ENCODE peak calls at places on chromosomes 5 and 9, in eight cellular contexts. I is PC-3, A is kidney epithelial cell, X is cardiac muscle cell, F is choroid plexus epithelial cell, P is lower lobe of right lung, N is adrenal gland, M is type B pancreatic cell. D is an unnamed sample.

GRCh38 chr5:123035320-123035949 is 1.1 kb downstream of the PPIC start:
- DNase-seq in X (peak), M (no peak), F (peak), P (peak), N (peak), A (peak), I (peak), D (no peak)

GRCh38 chr5:138611295-138612220 is 36.4 kb upstream of the HSPA9 start:
- DNase-seq in I (no peak), X (peak), N (peak), F (peak), A (no peak), P (no peak), M (no peak), D (no peak)

GRCh38 chr9:38006163-38006562 is 62.9 kb downstream of the SHB start:
- DNase-seq in A (no peak), N (no peak), M (no peak), F (no peak), I (peak), X (no peak), P (no peak), D (no peak)

GRCh38 chr5:1734271-1734907 is 65.2 kb downstream of the MRPL36 start:
- DNase-seq in P (peak), N (no peak), A (no peak), M (no peak), X (no peak), F (no peak), I (no peak), D (no peak)

GRCh38 chr5:124061663-124062062 is 549.7 kb downstream of the CSNK1G3 start:
- DNase-seq in I (peak), M (no peak), F (peak), P (no peak), A (no peak), N (peak), X (no peak), D (no peak)

GRCh38 chr5:140148508-140148907 is 22.8 kb downstream of the IGIP start:
- DNase-seq in P (no peak), N (no peak), I (no peak), F (peak), A (no peak), M (no peak), X (peak), D (no peak)

GRCh38 chr5:33441241-33441844 is 578 bp downstream of the TARS1 start:
- DNase-seq in X (no peak), F (no peak), A (no peak), I (peak), M (no peak), N (peak), P (no peak), D (no peak)

GRCh38 chr9:18821794-18822193 is 211.2 kb downstream of the SAXO1 start:
- DNase-seq in F (peak), A (peak), P (no peak), I (peak), N (no peak), M (no peak), X (no peak), D (no peak)

GRCh38 chr5:180003145-180003544 is 68.4 kb downstream of the RNF130 start:
- DNase-seq in F (no peak), P (no peak), M (no peak), N (no peak), I (no peak), X (no peak), A (no peak), D (no peak)

GRCh38 chr9:36903541-36904435 is 130.3 kb downstream of the PAX5 start:
- DNase-seq in M (no peak), A (peak), P (no peak), N (peak), I (peak), X (no peak), F (peak), D (no peak)

GRCh38 chr9:124831642-124832364 is 21.5 kb upstream of the WDR38 start:
- DNase-seq in I (no peak), N (peak), A (no peak), M (no peak), P (no peak), F (no peak), X (no peak), D (no peak)

GRCh38 chr5:76207122-76207521 is 123.9 kb downstream of the SV2C start:
- DNase-seq in M (no peak), A (no peak), P (no peak), X (no peak), I (no peak), F (no peak), N (no peak), D (no peak)

GRCh38 chr5:54676466-54676865 is 158.9 kb downstream of the SNX18 start:
- DNase-seq in F (no peak), M (no peak), I (no peak), X (no peak), N (no peak), P (no peak), A (no peak), D (no peak)

GRCh38 chr5:167936944-167937627 is 354.4 kb upstream of the WWC1 start:
- DNase-seq in P (no peak), I (no peak), X (no peak), N (no peak), A (no peak), F (no peak), M (no peak), D (no peak)

GRCh38 chr5:163548649-163549048 is 43.2 kb downstream of the MAT2B start:
- DNase-seq in P (no peak), N (no peak), I (no peak), F (no peak), M (no peak), A (no peak), X (no peak), D (no peak)

GRCh38 chr5:19928556-19929421 is 59.2 kb downstream of the CDH18 start:
- DNase-seq in I (peak), M (no peak), P (no peak), F (peak), N (peak), A (peak), X (no peak), D (no peak)

GRCh38 chr9:98780059-98780749 is 16.2 kb downstream of the ANKS6 start:
- DNase-seq in I (no peak), N (no peak), F (no peak), X (no peak), A (no peak), M (no peak), P (no peak), D (no peak)

GRCh38 chr9:36728651-36729520 is 156.2 kb downstream of the MELK start:
- DNase-seq in F (peak), X (peak), M (peak), P (peak), A (peak), N (peak), I (peak), D (no peak)

GRCh38 chr5:6280425-6281100 is 97.8 kb downstream of the MED10 start:
- DNase-seq in A (no peak), M (no peak), F (no peak), P (no peak), N (no peak), X (no peak), I (peak), D (no peak)

GRCh38 chr9:91489391-91489899 is 65.8 kb upstream of the NFIL3 start:
- DNase-seq in P (no peak), I (no peak), M (no peak), N (no peak), X (no peak), A (no peak), F (peak), D (no peak)

GRCh38 chr5:176768174-176768970 is 42.0 kb upstream of the UNC5A start:
- DNase-seq in F (no peak), M (peak), N (no peak), A (no peak), P (no peak), I (no peak), X (no peak), D (no peak)

GRCh38 chr5:151068189-151068570 is 12.7 kb downstream of the TNIP1 start:
- DNase-seq in N (no peak), I (no peak), F (no peak), P (no peak), A (no peak), X (no peak), M (no peak), D (no peak)

GRCh38 chr5:2898661-2899060 is 147.2 kb upstream of the IRX2 start:
- DNase-seq in X (no peak), N (no peak), P (no peak), F (no peak), I (no peak), A (no peak), M (peak), D (no peak)

GRCh38 chr9:130461218-130461630 is 16.5 kb downstream of the ASS1 start:
- DNase-seq in P (peak), A (no peak), X (peak), M (no peak), N (peak), F (peak), I (peak), D (peak)

GRCh38 chr5:10734050-10734709 is 26.9 kb downstream of the DAP start:
- DNase-seq in X (no peak), F (no peak), A (no peak), N (no peak), P (no peak), I (no peak), M (no peak), D (no peak)

GRCh38 chr5:366541-367357 is 45.2 kb downstream of the AHRR start:
- DNase-seq in X (no peak), F (no peak), M (peak), N (no peak), P (no peak), A (no peak), I (no peak), D (no peak)

GRCh38 chr5:178998441-178998840 is 3.3 kb upstream of the GRM6 start:
- DNase-seq in A (no peak), N (no peak), M (no peak), I (no peak), X (no peak), F (no peak), P (no peak), D (no peak)

GRCh38 chr9:134985451-134985850 is 67.7 kb upstream of the FCN1 start:
- DNase-seq in P (no peak), I (no peak), F (no peak), X (no peak), M (no peak), A (no peak), N (no peak), D (no peak)

GRCh38 chr5:149024477-149024876 is 38.4 kb downstream of the SH3TC2 start:
- DNase-seq in P (no peak), F (no peak), I (peak), M (no peak), X (no peak), A (no peak), N (no peak), D (no peak)

GRCh38 chr5:62538017-62538942 is 40.3 kb upstream of the LRRC70 start:
- DNase-seq in N (no peak), A (peak), X (no peak), M (no peak), I (peak), P (no peak), F (peak), D (no peak)

GRCh38 chr9:110912701-110913291 is 125.5 kb downstream of the LPAR1 start:
- DNase-seq in P (no peak), N (no peak), A (no peak), F (peak), I (peak), X (no peak), M (no peak), D (no peak)

GRCh38 chr9:86257406-86257805 is 2.1 kb downstream of the C9orf153 start:
- DNase-seq in N (no peak), X (no peak), I (no peak), F (no peak), M (no peak), P (no peak), A (no peak), D (no peak)

GRCh38 chr9:3337515-3337914 is 188.3 kb downstream of the RFX3 start:
- DNase-seq in I (peak), X (peak), F (peak), M (no peak), P (no peak), N (peak), A (peak), D (no peak)

GRCh38 chr9:111805841-111806241 is 11.1 kb upstream of the SHOC1 start:
- DNase-seq in F (peak), P (no peak), M (no peak), N (no peak), A (peak), X (no peak), I (peak), D (no peak)

GRCh38 chr9:89351584-89351983 is 33.3 kb downstream of the SECISBP2 start:
- DNase-seq in M (no peak), I (no peak), N (peak), P (no peak), X (no peak), F (no peak), A (no peak), D (no peak)

GRCh38 chr9:33044162-33044673 is 19.1 kb downstream of the DNAJA1 start:
- DNase-seq in X (peak), P (peak), N (peak), A (peak), M (peak), F (peak), I (peak), D (peak)

GRCh38 chr9:22911632-22912031 is 465.0 kb downstream of the DMRTA1 start:
- DNase-seq in X (no peak), F (no peak), P (no peak), N (no peak), A (no peak), M (no peak), I (no peak), D (no peak)

GRCh38 chr9:75658301-75658919 is 232.1 kb upstream of the PCSK5 start:
- DNase-seq in I (no peak), M (no peak), A (peak), P (no peak), N (no peak), F (peak), X (no peak), D (no peak)

GRCh38 chr5:141343242-141343952 is at the start of gene PCDHGA3:
- DNase-seq in A (no peak), P (no peak), N (no peak), F (peak), M (no peak), I (no peak), X (no peak), D (no peak)
- TF ChIP-seq CTCF in A (peak), P (peak), N (peak), F (peak), M (peak), I (no peak), X (peak), D (no peak)

GRCh38 chr5:152556779-152557178 is 151.7 kb upstream of the NMUR2 start:
- DNase-seq in X (peak), N (no peak), P (no peak), F (no peak), I (no peak), M (no peak), A (no peak), D (no peak)

GRCh38 chr5:152560508-152561137 is 155.5 kb upstream of the NMUR2 start:
- DNase-seq in F (peak), P (no peak), M (peak), I (peak), A (peak), X (peak), N (peak), D (peak)
- TF ChIP-seq CTCF in F (peak), P (peak), M (peak), I (peak), A (peak), X (peak), N (peak), D (peak)

DNA sequence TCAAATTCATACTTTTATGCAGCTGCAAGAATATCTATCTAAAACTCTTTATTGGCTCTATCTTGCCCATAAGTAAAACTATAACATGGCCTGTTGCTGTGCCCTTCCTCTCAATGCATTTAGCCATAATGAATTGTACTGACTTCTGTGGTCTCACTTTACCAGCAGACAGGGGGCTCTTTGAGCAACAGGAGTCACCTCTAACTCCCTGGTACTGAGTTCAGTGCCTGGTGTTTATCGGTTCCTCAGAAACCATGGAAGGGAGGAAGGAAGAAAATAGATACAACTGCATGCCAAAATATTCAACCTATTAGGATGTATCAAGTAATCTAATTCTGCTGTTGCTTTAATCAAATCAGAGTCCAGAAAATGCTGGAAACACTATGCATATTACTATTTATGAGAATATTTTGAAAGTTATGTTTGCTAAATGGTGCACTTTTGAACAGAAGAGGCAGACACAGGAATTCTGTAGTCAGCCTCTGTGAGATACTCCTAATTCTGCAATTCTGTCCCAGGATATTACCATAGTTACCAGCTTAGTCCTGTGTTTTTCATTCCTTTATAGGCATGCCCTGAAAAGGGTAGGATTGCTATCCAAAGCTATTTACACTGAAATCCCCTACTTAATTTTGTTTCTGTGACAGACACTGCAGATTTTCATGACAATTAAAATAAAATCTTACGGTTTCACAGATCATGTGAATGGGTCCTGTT is 89.8 kb downstream of the CD180 start:
- DNase-seq in F (no peak), M (no peak), X (no peak), N (no peak), A (no peak), I (no peak), P (no peak), D (no peak)
- TF ChIP-seq CTCF in F (no peak), M (no peak), X (no peak), N (no peak), A (no peak), I (no peak), P (no peak), D (no peak)

GRCh38 chr9:105046907-105047651 is 119.1 kb upstream of the ABCA1 start:
- DNase-seq in X (no peak), A (no peak), P (no peak), I (peak), F (no peak), N (no peak), M (no peak), D (no peak)
- TF ChIP-seq CTCF in X (no peak), A (no peak), P (no peak), I (no peak), F (peak), N (no peak), M (peak), D (no peak)

GRCh38 chr5:161925960-161926359 is 78.0 kb downstream of the GABRA1 start:
- DNase-seq in A (no peak), X (no peak), F (no peak), M (no peak), N (no peak), P (no peak), I (no peak), D (no peak)
- TF ChIP-seq CTCF in A (no peak), X (no peak), F (no peak), M (no peak), N (no peak), P (no peak), I (no peak), D (no peak)